ENCODE peak calls at places on chromosome 17, in six cellular contexts. Y, F, Z, K, A and R are unnamed samples.

GRCh38 chr17:15469260-15469659 is 1.8 kb upstream of the CDRT4 start:
- DNase-seq in Z (no peak), K (no peak), Y (no peak), F (no peak), A (no peak), R (no peak)

GRCh38 chr17:67055811-67056745 is 11.7 kb downstream of the CACNG1 start:
- DNase-seq in Y (no peak), K (no peak), Z (no peak), A (no peak), F (peak; percentile 6), R (no peak)

GRCh38 chr17:77540531-77540930 is 399.8 kb downstream of the SEC14L1 start:
- DNase-seq in K (no peak), F (no peak), A (no peak), Y (no peak), Z (no peak), R (no peak)

GRCh38 chr17:78369791-78370381 is 8.6 kb upstream of the PGS1 start:
- DNase-seq in Y (no peak), F (no peak), K (no peak), Z (no peak), A (no peak), R (no peak)

GRCh38 chr17:47717845-47718621 is 15.0 kb upstream of the TBX21 start:
- DNase-seq in F (no peak), A (no peak), Z (no peak), Y (no peak), K (no peak), R (no peak)

GRCh38 chr17:35376245-35376644 is 2.8 kb upstream of the SLFN11 start:
- DNase-seq in Y (no peak), F (no peak), K (no peak), Z (no peak), A (no peak), R (no peak)

GRCh38 chr17:76011951-76012350 is 11.3 kb downstream of the CDK3 start:
- DNase-seq in Z (no peak), K (no peak), Y (no peak), F (no peak), A (no peak), R (no peak)

GRCh38 chr17:5198472-5198871 is 6.8 kb upstream of the ZNF594 start:
- DNase-seq in Y (no peak), F (no peak), K (no peak), Z (no peak), A (no peak), R (no peak)

GRCh38 chr17:45334701-45335677 is 18.2 kb upstream of the MAP3K14 start:
- DNase-seq in F (no peak), K (no peak), Z (no peak), Y (peak; percentile 16), A (no peak), R (no peak)

GRCh38 chr17:4206945-4207344 is 56.8 kb downstream of the ANKFY1 start:
- DNase-seq in Y (no peak), Z (no peak), F (no peak), A (no peak), K (no peak), R (no peak)

GRCh38 chr17:8332688-8333087 is 7.0 kb upstream of the ODF4 start:
- DNase-seq in A (no peak), F (peak; percentile 56), Y (no peak), K (no peak), Z (no peak), R (no peak)

DNA sequence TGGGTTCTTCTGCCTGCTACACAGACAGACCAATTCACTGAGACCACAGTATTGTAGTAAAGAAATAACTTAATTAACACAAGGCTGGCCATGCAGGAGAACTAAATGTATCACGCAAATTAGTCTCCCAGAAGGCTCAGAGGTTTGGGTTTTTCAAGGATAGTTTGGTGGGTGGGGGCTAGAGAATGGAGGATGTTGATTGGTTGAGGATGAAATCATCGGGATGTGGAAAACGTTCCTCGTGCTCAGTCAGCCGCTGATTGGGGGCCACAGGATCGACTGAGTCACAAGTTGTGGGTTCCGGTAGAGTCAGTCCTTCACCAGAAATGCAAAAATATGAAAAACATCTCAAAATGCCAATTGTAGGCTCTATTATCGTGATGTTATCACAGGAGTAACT is 18.7 kb downstream of the RHOT1 start:
- DNase-seq in A (no peak), F (no peak), K (no peak), Z (no peak), Y (no peak), R (no peak)
- TF ChIP-seq CTCF in A (no peak), F (no peak), K (no peak), Z (no peak), Y (no peak), R (no peak)

GRCh38 chr17:11026903-11027302 is 189.0 kb upstream of the PIRT start:
- DNase-seq in K (no peak), F (no peak), A (no peak), Z (no peak), Y (no peak), R (no peak)

GRCh38 chr17:11028349-11028748 is 190.5 kb upstream of the PIRT start:
- DNase-seq in A (no peak), Y (no peak), F (no peak), Z (no peak), K (no peak), R (no peak)

GRCh38 chr17:11035681-11036080 is 197.8 kb upstream of the PIRT start:
- DNase-seq in F (no peak), Y (no peak), Z (no peak), K (no peak), A (no peak), R (no peak)

GRCh38 chr17:11031787-11032186 is 193.9 kb upstream of the PIRT start:
- DNase-seq in F (peak; percentile 11), K (no peak), Y (no peak), A (no peak), Z (peak; percentile 30), R (no peak)
- TF ChIP-seq CTCF in F (peak; percentile 52), K (no peak), Y (no peak), A (no peak), Z (no peak), R (no peak)

GRCh38 chr17:61839300-61839786 is 24.0 kb downstream of the BRIP1 start:
- DNase-seq in Y (no peak), F (no peak), Z (no peak), K (no peak), A (no peak), R (no peak)
- TF ChIP-seq CTCF in Y (no peak), F (no peak), Z (no peak), K (no peak), A (no peak), R (no peak)

DNA sequence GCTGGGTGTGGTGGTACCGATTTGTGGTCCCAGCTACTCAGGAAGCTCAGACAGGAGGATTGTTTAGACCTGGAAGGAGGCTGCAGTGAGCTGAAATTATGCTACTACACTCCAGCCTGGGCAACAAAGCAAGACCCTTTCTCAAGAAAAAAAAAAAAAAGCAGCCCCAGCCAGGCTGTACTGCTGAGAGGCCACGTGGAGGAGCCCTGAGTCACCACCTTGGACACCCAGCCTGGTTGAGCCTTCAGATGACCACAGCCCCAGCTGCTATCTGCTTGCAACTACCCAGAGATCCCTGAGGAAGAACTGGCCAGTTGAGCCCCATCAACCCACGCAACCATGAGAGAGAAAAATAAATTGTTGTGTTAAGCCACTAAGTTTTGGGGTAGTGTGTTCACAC is 23.6 kb upstream of the GPRC5C start:
- DNase-seq in K (no peak), Z (no peak), F (peak; percentile 44), A (no peak), Y (no peak), R (no peak)
- TF ChIP-seq CTCF in K (no peak), Z (no peak), F (peak; percentile 56), A (no peak), Y (no peak), R (no peak)

GRCh38 chr17:28471531-28472342 is 1.7 kb upstream of the SLC13A2 start:
- DNase-seq in F (no peak), Z (no peak), Y (no peak), K (no peak), A (no peak), R (no peak)
- TF ChIP-seq CTCF in F (no peak), Z (no peak), Y (no peak), K (no peak), A (no peak), R (no peak)

GRCh38 chr17:987931-988330 is 8.4 kb upstream of the NXN start:
- DNase-seq in K (no peak), A (no peak), Y (no peak), F (no peak), Z (no peak), R (no peak)
- TF ChIP-seq CTCF in K (no peak), A (no peak), Y (no peak), F (no peak), Z (no peak), R (no peak)

DNA sequence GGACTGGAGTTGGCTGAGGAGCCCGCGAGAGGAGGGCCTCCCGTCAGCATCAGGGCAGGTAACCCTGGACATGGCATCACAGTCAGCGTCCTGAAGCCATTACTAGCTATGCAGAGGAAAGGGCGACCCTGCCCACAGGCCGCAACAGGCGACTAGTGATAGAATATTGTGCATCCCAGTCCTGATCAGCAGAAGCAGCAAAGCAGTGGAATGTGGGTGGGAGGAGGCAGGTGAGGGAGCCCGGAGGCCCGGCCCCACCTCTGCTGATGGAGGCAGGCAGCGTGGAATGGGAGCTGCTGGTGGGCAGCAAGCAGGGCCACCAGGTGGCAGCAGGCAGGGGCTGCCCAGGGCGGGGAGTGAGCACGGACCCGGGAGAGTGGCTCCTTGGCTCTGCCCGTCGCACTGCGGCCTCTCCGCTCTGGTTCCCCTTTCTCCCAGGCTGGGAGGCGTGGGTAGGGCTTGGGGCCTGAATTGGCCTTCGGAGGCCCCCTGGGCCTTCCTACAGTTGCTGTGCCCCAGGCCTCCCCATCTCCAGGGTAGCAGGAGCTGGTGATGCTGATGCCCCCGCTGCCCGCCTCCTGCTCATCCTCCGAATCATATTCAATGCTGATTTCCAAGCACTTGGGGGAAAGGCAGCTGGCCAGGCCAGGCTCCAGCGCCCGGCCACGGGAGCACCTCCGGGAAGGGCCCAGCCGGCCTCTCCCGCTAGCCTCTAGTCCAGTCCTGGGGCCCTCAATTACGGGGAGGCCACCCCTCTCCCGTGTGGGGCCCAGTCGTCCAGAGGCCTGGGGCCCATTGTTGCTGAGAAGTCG is 20.2 kb downstream of the TSPOAP1 start:
- DNase-seq in A (no peak), F (peak; percentile 61), Z (peak; percentile 75), Y (peak; percentile 42), K (no peak), R (peak; percentile 68)
- TF ChIP-seq CTCF in A (peak; percentile 48), F (peak; percentile 85), Z (no peak), Y (no peak), K (no peak), R (peak; percentile 48)

DNA sequence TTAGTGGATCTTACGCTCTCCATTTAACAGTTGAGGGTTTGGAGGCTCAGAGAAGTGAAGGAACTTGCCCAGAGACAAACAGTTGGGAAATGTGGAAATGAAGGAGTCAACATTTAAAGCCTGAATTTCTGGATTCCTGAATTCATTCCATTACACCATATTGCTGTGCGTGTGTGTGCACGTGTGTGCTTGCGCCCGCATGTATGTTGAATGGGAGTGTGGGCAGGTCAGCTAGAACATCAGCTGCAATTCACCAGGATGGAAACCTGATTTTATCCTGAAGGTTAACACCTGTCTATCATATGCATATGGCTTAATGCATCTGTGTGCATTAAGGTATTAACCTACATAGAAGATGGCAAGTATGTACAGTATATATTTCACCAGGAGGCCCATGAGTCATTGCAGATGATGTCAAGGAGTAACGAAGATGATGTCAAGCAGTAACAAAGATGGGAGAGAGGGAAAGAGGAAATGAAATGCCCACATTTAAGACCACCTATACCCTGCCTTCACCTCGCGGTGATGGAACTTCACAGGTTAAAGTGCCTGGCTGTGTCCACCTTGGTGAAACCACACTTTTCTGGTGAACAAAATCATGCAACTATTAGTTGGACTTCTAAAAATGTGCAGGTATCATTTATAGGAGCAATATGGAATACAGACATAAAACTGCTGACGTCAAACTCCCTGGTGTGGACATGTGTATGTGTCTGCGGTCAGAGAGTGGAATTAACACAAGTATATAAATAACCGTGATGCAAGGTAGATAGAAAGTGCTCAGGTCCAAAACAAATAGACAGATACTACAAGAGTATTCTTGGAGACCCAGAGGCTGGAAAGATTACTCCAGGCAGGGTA is 832 bp upstream of the ADAP2 start:
- DNase-seq in F (no peak), Z (no peak), Y (no peak), K (no peak), A (no peak), R (no peak)
- TF ChIP-seq CTCF in F (no peak), Z (no peak), Y (no peak), K (no peak), A (no peak), R (no peak)